ENCODE peak calls at places on chromosomes 12 and 14, in seven cellular contexts. F is lung; K is Right ventricle myocardium superior; L is activated naive CD4-positive, alpha-beta T cell treated with Interleukin-2 at 50 U/mL for 16 hours; M is NCI-H1105; N is HuH-7.5; C is iris pigment epithelial cell. H is an unnamed sample.

GRCh38 chr12:47740536-47741339 is 15.4 kb upstream of the ENDOU start:
- DNase-seq in L (no peak), N (no peak), K (no peak), F (no peak), C (no peak), M (no peak), H (no peak)

GRCh38 chr12:104219361-104219892 is 3.8 kb downstream of the TXNRD1 start:
- DNase-seq in M (no peak), F (no peak), L (no peak), C (peak), K (no peak), N (no peak), H (no peak)

GRCh38 chr14:91358654-91359210 is 58.9 kb downstream of the CCDC88C start:
- DNase-seq in N (no peak), L (no peak), K (no peak), C (no peak), F (no peak), M (no peak), H (no peak)

GRCh38 chr12:2624543-2625266 is 170.1 kb upstream of the FKBP4 start:
- DNase-seq in M (no peak), F (no peak), N (peak), K (no peak), C (peak), L (no peak), H (no peak)

GRCh38 chr12:16330554-16330953 is 16.9 kb upstream of the MGST1 start:
- DNase-seq in K (no peak), C (no peak), L (no peak), N (no peak), M (peak), F (no peak), H (peak)

GRCh38 chr12:51421266-51421884 is 3.3 kb upstream of the SLC4A8 start:
- DNase-seq in K (no peak), C (peak), F (peak), L (peak), N (peak), M (peak), H (peak)

GRCh38 chr14:24425704-24426103 is 3.8 kb downstream of the CBLN3 start:
- DNase-seq in F (no peak), M (no peak), C (peak), L (no peak), K (no peak), N (no peak), H (no peak)

GRCh38 chr12:3456809-3457208 is 34.2 kb upstream of the PRMT8 start:
- DNase-seq in C (no peak), M (peak), F (no peak), N (no peak), K (no peak), L (no peak), H (peak)

GRCh38 chr14:65485516-65485915 is 73.0 kb downstream of the FUT8 start:
- DNase-seq in C (no peak), M (no peak), K (no peak), N (no peak), F (no peak), L (no peak), H (no peak)

GRCh38 chr14:24274101-24274543 is 2.7 kb upstream of the RABGGTA start:
- DNase-seq in M (no peak), K (no peak), L (peak), C (peak), N (no peak), F (peak), H (no peak)

GRCh38 chr14:104362761-104363605 is 216.6 kb upstream of the C14orf180 start:
- DNase-seq in L (no peak), N (no peak), F (no peak), K (peak), C (no peak), M (no peak), H (no peak)

GRCh38 chr14:71891970-71892369 is 40.3 kb upstream of the RGS6 start:
- DNase-seq in K (no peak), N (no peak), C (no peak), L (no peak), M (no peak), F (no peak), H (no peak)

GRCh38 chr14:91048676-91049075 is 11.8 kb downstream of the RPS6KA5 start:
- DNase-seq in N (no peak), C (no peak), F (no peak), M (no peak), L (no peak), K (no peak), H (no peak)

GRCh38 chr12:95129115-95129514 is 55.7 kb upstream of the NR2C1 start:
- DNase-seq in L (no peak), F (no peak), C (no peak), N (no peak), K (no peak), M (no peak), H (no peak)

GRCh38 chr12:47837190-47838171 is 17.8 kb upstream of the HDAC7 start:
- DNase-seq in L (peak), F (peak), N (peak), M (peak), K (peak), C (peak), H (peak)

GRCh38 chr12:27711312-27711682 is 665 bp downstream of the MRPS35 start:
- DNase-seq in N (no peak), M (peak), L (no peak), F (no peak), C (peak), K (no peak), H (peak)

GRCh38 chr12:78898416-78898815 is 33.8 kb downstream of the SYT1 start:
- DNase-seq in F (no peak), N (no peak), L (no peak), C (peak), M (peak), K (peak), H (no peak)

H was measured in NCI-H748 treated with DMSO at 0.1 percent for 48 hours.